ENCODE peak calls at places on chromosomes 5 and 9, in eight cellular contexts. One of them, this sample, is unnamed.

GRCh38 chr5:123538670-123539459 is 26.9 kb downstream of the CSNK1G3 start:
- DNase-seq in adrenal gland: no peak
- DNase-seq in uterus: no peak
- DNase-seq in endothelial cell of umbilical vein: no peak
- DNase-seq in prostate gland: no peak
- DNase-seq in Peyer's patch: no peak
- DNase-seq in IMR-90: no peak
- DNase-seq in NB4: no peak
- DNase-seq in this sample: no peak

GRCh38 chr9:35745569-35745968 is 3.5 kb downstream of the GBA2 start:
- DNase-seq in endothelial cell of umbilical vein: no peak
- DNase-seq in adrenal gland: no peak
- DNase-seq in Peyer's patch: no peak
- DNase-seq in IMR-90: no peak
- DNase-seq in uterus: no peak
- DNase-seq in prostate gland: no peak
- DNase-seq in NB4: no peak
- DNase-seq in this sample: no peak

GRCh38 chr5:66884589-66885228 is 288.5 kb downstream of the MAST4 start:
- DNase-seq in prostate gland: no peak
- DNase-seq in Peyer's patch: no peak
- DNase-seq in uterus: no peak
- DNase-seq in IMR-90: no peak
- DNase-seq in adrenal gland: no peak
- DNase-seq in NB4: no peak
- DNase-seq in endothelial cell of umbilical vein: no peak
- DNase-seq in this sample: no peak

GRCh38 chr5:77620404-77620803 is 18.1 kb downstream of the OTP start:
- DNase-seq in Peyer's patch: no peak
- DNase-seq in IMR-90: no peak
- DNase-seq in NB4: no peak
- DNase-seq in prostate gland: no peak
- DNase-seq in endothelial cell of umbilical vein: no peak
- DNase-seq in uterus: no peak
- DNase-seq in adrenal gland: no peak
- DNase-seq in this sample: no peak

GRCh38 chr5:36726767-36727166 is 120.4 kb downstream of the SLC1A3 start:
- DNase-seq in uterus: no peak
- DNase-seq in endothelial cell of umbilical vein: no peak
- DNase-seq in Peyer's patch: no peak
- DNase-seq in NB4: no peak
- DNase-seq in prostate gland: no peak
- DNase-seq in IMR-90: no peak
- DNase-seq in adrenal gland: no peak
- DNase-seq in this sample: no peak

GRCh38 chr9:29213374-29214161 is 1640.3 kb upstream of the C9orf72 start:
- DNase-seq in IMR-90: no peak
- DNase-seq in NB4: no peak
- DNase-seq in Peyer's patch: no peak
- DNase-seq in prostate gland: no peak
- DNase-seq in endothelial cell of umbilical vein: no peak
- DNase-seq in adrenal gland: no peak
- DNase-seq in uterus: no peak
- DNase-seq in this sample: peak; percentile 44

GRCh38 chr5:135360278-135361274 is 38.5 kb downstream of the MACROH2A1 start:
- DNase-seq in Peyer's patch: no peak
- DNase-seq in endothelial cell of umbilical vein: no peak
- DNase-seq in adrenal gland: no peak
- DNase-seq in uterus: no peak
- DNase-seq in IMR-90: no peak
- DNase-seq in NB4: peak; percentile 42
- DNase-seq in prostate gland: no peak
- DNase-seq in this sample: no peak

GRCh38 chr9:90891656-90892055 is 90.0 kb downstream of the SYK start:
- DNase-seq in IMR-90: peak; percentile 8
- DNase-seq in Peyer's patch: no peak
- DNase-seq in adrenal gland: no peak
- DNase-seq in endothelial cell of umbilical vein: no peak
- DNase-seq in prostate gland: no peak
- DNase-seq in uterus: no peak
- DNase-seq in NB4: no peak
- DNase-seq in this sample: no peak

GRCh38 chr5:132265336-132266030 is 8.0 kb downstream of the PDLIM4 start:
- DNase-seq in IMR-90: peak; percentile 96
- DNase-seq in uterus: peak; percentile 89
- DNase-seq in prostate gland: peak; percentile 67
- DNase-seq in endothelial cell of umbilical vein: peak; percentile 98
- DNase-seq in NB4: no peak
- DNase-seq in Peyer's patch: no peak
- DNase-seq in adrenal gland: no peak
- DNase-seq in this sample: no peak

GRCh38 chr5:158699336-158699735 is 400.4 kb downstream of the EBF1 start:
- DNase-seq in uterus: no peak
- DNase-seq in IMR-90: no peak
- DNase-seq in endothelial cell of umbilical vein: no peak
- DNase-seq in adrenal gland: no peak
- DNase-seq in prostate gland: no peak
- DNase-seq in NB4: no peak
- DNase-seq in Peyer's patch: no peak
- DNase-seq in this sample: no peak

GRCh38 chr9:125409637-125410521 is 148.3 kb downstream of the GAPVD1 start:
- DNase-seq in Peyer's patch: no peak
- DNase-seq in uterus: no peak
- DNase-seq in prostate gland: no peak
- DNase-seq in adrenal gland: no peak
- DNase-seq in IMR-90: peak; percentile 53
- DNase-seq in endothelial cell of umbilical vein: no peak
- DNase-seq in NB4: peak; percentile 69
- DNase-seq in this sample: peak; percentile 84

GRCh38 chr5:38719916-38720315 is 125.9 kb upstream of the OSMR start:
- DNase-seq in prostate gland: no peak
- DNase-seq in Peyer's patch: no peak
- DNase-seq in NB4: no peak
- DNase-seq in IMR-90: peak; percentile 89
- DNase-seq in adrenal gland: no peak
- DNase-seq in uterus: no peak
- DNase-seq in endothelial cell of umbilical vein: no peak
- DNase-seq in this sample: no peak

GRCh38 chr9:11088826-11089374 is 476.1 kb upstream of the PTPRD start:
- DNase-seq in Peyer's patch: no peak
- DNase-seq in NB4: no peak
- DNase-seq in IMR-90: no peak
- DNase-seq in adrenal gland: no peak
- DNase-seq in endothelial cell of umbilical vein: no peak
- DNase-seq in uterus: no peak
- DNase-seq in prostate gland: no peak
- DNase-seq in this sample: no peak

GRCh38 chr5:191949-192690 is 825 bp downstream of the LRRC14B start:
- DNase-seq in IMR-90: no peak
- DNase-seq in NB4: no peak
- DNase-seq in Peyer's patch: no peak
- DNase-seq in adrenal gland: no peak
- DNase-seq in endothelial cell of umbilical vein: no peak
- DNase-seq in uterus: no peak
- DNase-seq in prostate gland: no peak
- DNase-seq in this sample: no peak

GRCh38 chr5:139394123-139394653 is 716 bp downstream of the PROB1 start:
- DNase-seq in prostate gland: no peak
- DNase-seq in uterus: peak; percentile 48
- DNase-seq in Peyer's patch: no peak
- DNase-seq in NB4: no peak
- DNase-seq in endothelial cell of umbilical vein: peak; percentile 34
- DNase-seq in adrenal gland: peak; percentile 64
- DNase-seq in IMR-90: no peak
- DNase-seq in this sample: peak; percentile 12

GRCh38 chr5:139393497-139394122 is 1.3 kb downstream of the PROB1 start:
- DNase-seq in prostate gland: no peak
- DNase-seq in endothelial cell of umbilical vein: no peak
- DNase-seq in NB4: no peak
- DNase-seq in adrenal gland: no peak
- DNase-seq in Peyer's patch: no peak
- DNase-seq in IMR-90: no peak
- DNase-seq in uterus: no peak
- DNase-seq in this sample: no peak

GRCh38 chr5:139395844-139396640 is 1.1 kb upstream of the PROB1 start:
- DNase-seq in adrenal gland: peak; percentile 92
- DNase-seq in Peyer's patch: no peak
- DNase-seq in uterus: no peak
- DNase-seq in prostate gland: no peak
- DNase-seq in endothelial cell of umbilical vein: no peak
- DNase-seq in NB4: no peak
- DNase-seq in IMR-90: no peak
- DNase-seq in this sample: no peak

GRCh38 chr5:139396691-139397090 is 1.8 kb upstream of the PROB1 start:
- DNase-seq in adrenal gland: no peak
- DNase-seq in prostate gland: no peak
- DNase-seq in IMR-90: no peak
- DNase-seq in endothelial cell of umbilical vein: no peak
- DNase-seq in uterus: no peak
- DNase-seq in NB4: no peak
- DNase-seq in Peyer's patch: no peak
- DNase-seq in this sample: no peak

GRCh38 chr5:139394654-139395566 is at the start of gene PROB1:
- DNase-seq in adrenal gland: peak; percentile 65
- DNase-seq in Peyer's patch: no peak
- DNase-seq in uterus: no peak
- DNase-seq in endothelial cell of umbilical vein: no peak
- DNase-seq in IMR-90: no peak
- DNase-seq in NB4: no peak
- DNase-seq in prostate gland: no peak
- DNase-seq in this sample: no peak
- TF ChIP-seq POLR2A in adrenal gland: no peak
- TF ChIP-seq POLR2A in Peyer's patch: no peak
- TF ChIP-seq POLR2A in uterus: no peak
- TF ChIP-seq POLR2A in endothelial cell of umbilical vein: no peak
- TF ChIP-seq POLR2A in IMR-90: no peak
- TF ChIP-seq POLR2A in NB4: no peak
- TF ChIP-seq POLR2A in prostate gland: no peak
- TF ChIP-seq POLR2A in this sample: no peak

GRCh38 chr9:132241483-132241839 is 79.6 kb downstream of the NTNG2 start:
- DNase-seq in Peyer's patch: no peak
- DNase-seq in prostate gland: no peak
- DNase-seq in endothelial cell of umbilical vein: no peak
- DNase-seq in uterus: peak; percentile 27
- DNase-seq in NB4: no peak
- DNase-seq in IMR-90: no peak
- DNase-seq in adrenal gland: no peak
- DNase-seq in this sample: no peak
- TF ChIP-seq POLR2A in Peyer's patch: no peak
- TF ChIP-seq POLR2A in prostate gland: peak; percentile 65
- TF ChIP-seq POLR2A in endothelial cell of umbilical vein: no peak
- TF ChIP-seq POLR2A in uterus: no peak
- TF ChIP-seq POLR2A in NB4: peak; percentile 41
- TF ChIP-seq POLR2A in IMR-90: no peak
- TF ChIP-seq POLR2A in adrenal gland: no peak
- TF ChIP-seq POLR2A in this sample: no peak

GRCh38 chr9:97696823-97697601 is at the start of gene XPA:
- DNase-seq in prostate gland: peak; percentile 95
- DNase-seq in Peyer's patch: peak; percentile 95
- DNase-seq in NB4: peak; percentile 94
- DNase-seq in uterus: peak; percentile 95
- DNase-seq in adrenal gland: peak; percentile 94
- DNase-seq in IMR-90: peak; percentile 89
- DNase-seq in endothelial cell of umbilical vein: peak; percentile 97
- DNase-seq in this sample: peak; percentile 94
- TF ChIP-seq POLR2A in prostate gland: peak; percentile 92
- TF ChIP-seq POLR2A in Peyer's patch: peak; percentile 92
- TF ChIP-seq POLR2A in NB4: peak; percentile 87
- TF ChIP-seq POLR2A in uterus: peak; percentile 94
- TF ChIP-seq POLR2A in adrenal gland: peak; percentile 89
- TF ChIP-seq POLR2A in IMR-90: peak; percentile 75
- TF ChIP-seq POLR2A in endothelial cell of umbilical vein: peak; percentile 94
- TF ChIP-seq POLR2A in this sample: peak; percentile 72

DNA sequence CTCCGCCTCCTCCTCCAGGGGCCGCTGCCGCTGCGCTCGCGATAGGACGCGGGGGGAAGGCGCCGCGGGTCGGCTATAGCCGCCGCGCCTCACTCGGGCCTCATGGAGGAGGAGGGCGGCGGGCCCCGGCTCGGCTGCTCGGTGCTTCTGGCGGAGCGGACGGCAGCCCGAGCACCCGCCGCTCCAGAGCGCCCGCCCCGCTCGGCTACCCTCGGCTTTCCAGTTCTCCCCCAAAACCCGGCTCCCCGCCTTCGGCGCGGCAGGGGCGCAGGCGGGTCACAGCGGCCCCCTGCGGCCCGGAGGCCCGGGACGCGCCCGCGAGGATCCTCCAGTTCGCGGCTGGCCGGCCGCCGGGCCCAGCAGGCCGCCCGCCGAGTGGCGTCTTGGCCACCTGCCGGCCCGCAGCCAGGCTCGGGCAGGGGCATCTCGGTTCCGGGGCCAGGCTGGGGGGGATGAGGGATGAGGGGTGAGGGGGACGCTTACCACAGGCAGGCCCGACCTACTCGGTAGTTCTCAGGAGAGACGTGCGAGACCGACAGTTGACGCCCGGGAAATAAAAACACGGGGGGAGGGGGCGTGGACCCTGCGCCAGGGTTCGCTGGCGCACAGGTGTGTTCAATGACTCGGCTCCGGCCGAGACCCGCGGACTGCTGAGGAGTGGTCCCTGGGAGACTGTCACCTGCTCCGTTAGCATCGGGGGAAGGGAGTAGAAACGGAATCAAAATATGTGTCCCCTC is at the start of gene PAIP1:
- DNase-seq in Peyer's patch: peak; percentile 68
- DNase-seq in IMR-90: peak; percentile 86
- DNase-seq in NB4: peak; percentile 91
- DNase-seq in uterus: peak; percentile 77
- DNase-seq in endothelial cell of umbilical vein: peak; percentile 86
- DNase-seq in prostate gland: peak; percentile 73
- DNase-seq in adrenal gland: peak; percentile 73
- DNase-seq in this sample: peak; percentile 93
- TF ChIP-seq POLR2A in Peyer's patch: peak; percentile 39
- TF ChIP-seq POLR2A in IMR-90: peak; percentile 84
- TF ChIP-seq POLR2A in NB4: peak; percentile 77
- TF ChIP-seq POLR2A in uterus: peak; percentile 51
- TF ChIP-seq POLR2A in endothelial cell of umbilical vein: no peak
- TF ChIP-seq POLR2A in prostate gland: peak; percentile 22
- TF ChIP-seq POLR2A in adrenal gland: peak; percentile 52
- TF ChIP-seq POLR2A in this sample: peak; percentile 80

DNA sequence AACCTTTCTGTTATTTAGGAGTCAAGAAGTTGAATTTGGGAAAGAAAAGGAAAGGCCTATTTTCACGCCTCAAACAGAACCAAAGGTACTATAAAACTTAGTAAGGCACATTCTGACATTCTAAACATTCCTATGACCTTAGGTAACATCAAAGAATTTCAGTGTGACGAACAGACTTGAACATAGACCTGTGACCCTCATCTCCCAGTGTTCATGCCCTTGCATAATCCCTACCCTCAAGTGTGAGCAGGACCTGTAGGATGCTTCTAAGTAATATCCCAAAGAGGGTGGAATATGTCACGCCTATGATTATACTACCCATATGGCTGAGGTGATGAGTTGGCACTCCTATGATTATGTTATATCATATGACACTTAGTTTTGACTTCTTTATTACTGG is 540.9 kb downstream of the KIF4B start:
- DNase-seq in uterus: no peak
- DNase-seq in Peyer's patch: no peak
- DNase-seq in endothelial cell of umbilical vein: no peak
- DNase-seq in prostate gland: no peak
- DNase-seq in IMR-90: no peak
- DNase-seq in adrenal gland: no peak
- DNase-seq in NB4: no peak
- DNase-seq in this sample: no peak
- TF ChIP-seq POLR2A in uterus: no peak
- TF ChIP-seq POLR2A in Peyer's patch: no peak
- TF ChIP-seq POLR2A in endothelial cell of umbilical vein: no peak
- TF ChIP-seq POLR2A in prostate gland: no peak
- TF ChIP-seq POLR2A in IMR-90: no peak
- TF ChIP-seq POLR2A in adrenal gland: no peak
- TF ChIP-seq POLR2A in NB4: no peak
- TF ChIP-seq POLR2A in this sample: no peak

This sample was measured in erythroblast.